ENCODE peak calls at places on chromosomes 13 and 19, in ten cellular contexts. N is thoracic aorta, Y is AG10803, S is endothelial cell, G is GM20000, K is suprapubic skin, U is GM23338, L is astrocyte, C is nephron progenitor cell, X is ascending aorta. I is an unnamed sample.

GRCh38 chr19:18985257-18985656 is 44.2 kb upstream of the HOMER3 start:
- DNase-seq in L (no peak), G (no peak), X (no peak), Y (no peak), S (peak), K (no peak), C (no peak), N (no peak), U (no peak), I (no peak)

GRCh38 chr13:113974304-113975281 is 717 bp upstream of the C13orf46 start:
- DNase-seq in X (no peak), G (no peak), L (no peak), C (no peak), S (no peak), N (peak), K (no peak), U (no peak), Y (no peak), I (no peak)

GRCh38 chr19:33758541-33759013 is 38.1 kb upstream of the KCTD15 start:
- DNase-seq in G (no peak), L (no peak), U (no peak), N (no peak), K (no peak), X (no peak), Y (no peak), C (no peak), S (no peak), I (peak)

GRCh38 chr19:7748756-7749155 is 1.4 kb upstream of the CD209 start:
- DNase-seq in U (peak), G (no peak), L (no peak), X (no peak), S (no peak), N (no peak), Y (no peak), K (no peak), C (no peak), I (peak)

GRCh38 chr13:23634897-23635296 is 64.7 kb downstream of the TNFRSF19 start:
- DNase-seq in L (no peak), N (no peak), C (no peak), S (no peak), G (no peak), K (no peak), Y (no peak), X (no peak), U (peak), I (no peak)

GRCh38 chr19:12969292-12969988 is at the start of gene DAND5:
- DNase-seq in L (no peak), S (no peak), N (no peak), G (no peak), Y (no peak), X (no peak), C (no peak), U (peak), K (no peak), I (no peak)

GRCh38 chr13:40247845-40248244 is 418.6 kb downstream of the FOXO1 start:
- DNase-seq in Y (no peak), K (no peak), C (no peak), N (no peak), L (no peak), G (no peak), U (no peak), X (no peak), S (no peak), I (no peak)

GRCh38 chr13:110676057-110676510 is 29.8 kb downstream of the CARS2 start:
- DNase-seq in L (no peak), G (peak), X (no peak), Y (no peak), S (no peak), C (no peak), K (no peak), U (no peak), N (no peak), I (no peak)

GRCh38 chr19:50838239-50838638 is 4.9 kb upstream of the KLK15 start:
- DNase-seq in C (no peak), S (no peak), G (peak), X (no peak), N (no peak), L (no peak), U (peak), K (no peak), Y (no peak), I (no peak)

GRCh38 chr13:21061077-21061945 is at the start of gene LATS2:
- DNase-seq in K (peak), L (peak), U (peak), Y (peak), G (peak), N (peak), C (peak), X (peak), S (peak), I (peak)

GRCh38 chr19:38021356-38021755 is 114.3 kb downstream of the SIPA1L3 start:
- DNase-seq in S (no peak), N (no peak), L (no peak), G (no peak), U (no peak), C (no peak), X (no peak), Y (no peak), K (no peak), I (peak)

GRCh38 chr19:44344255-44344654 is 12.2 kb downstream of the ZNF112 start:
- DNase-seq in G (no peak), S (no peak), U (no peak), Y (no peak), N (no peak), K (no peak), L (no peak), C (no peak), X (no peak), I (no peak)

GRCh38 chr13:84649853-84650252 is 767.6 kb upstream of the SLITRK1 start:
- DNase-seq in G (no peak), X (no peak), C (no peak), N (no peak), K (no peak), U (no peak), S (no peak), Y (peak), L (no peak), I (peak)

GRCh38 chr13:30872685-30873443 is 33.2 kb upstream of the MEDAG start:
- DNase-seq in L (peak), U (peak), K (no peak), S (peak), C (no peak), G (no peak), Y (peak), X (peak), N (no peak), I (peak)

GRCh38 chr19:28051047-28051446 is 1161.9 kb downstream of the UQCRFS1 start:
- DNase-seq in Y (no peak), K (no peak), S (no peak), X (no peak), U (no peak), L (no peak), G (no peak), C (no peak), N (no peak), I (no peak)

GRCh38 chr19:53865918-53866696 is 1.6 kb upstream of the MYADM start:
- DNase-seq in L (no peak), U (peak), X (no peak), G (peak), K (peak), S (peak), Y (peak), C (peak), N (no peak), I (peak)

GRCh38 chr13:28268800-28269223 is 130.5 kb downstream of the PAN3 start:
- DNase-seq in U (no peak), N (no peak), G (peak), L (no peak), C (no peak), K (no peak), X (no peak), S (no peak), Y (no peak), I (no peak)

GRCh38 chr19:20482721-20483120 is 82.9 kb downstream of the ZNF737 start:
- DNase-seq in S (no peak), L (no peak), K (no peak), X (no peak), G (no peak), Y (no peak), N (no peak), U (peak), C (no peak), I (no peak)

GRCh38 chr13:92838786-92839185 is 387.8 kb upstream of the GPC6 start:
- DNase-seq in Y (peak), L (peak), C (no peak), N (no peak), U (no peak), G (no peak), K (no peak), S (no peak), X (no peak), I (peak)

GRCh38 chr19:19250196-19250801 is 22.8 kb downstream of the TM6SF2 start:
- DNase-seq in C (no peak), K (no peak), Y (no peak), L (no peak), G (no peak), X (no peak), N (no peak), S (no peak), U (no peak), I (no peak)

DNA sequence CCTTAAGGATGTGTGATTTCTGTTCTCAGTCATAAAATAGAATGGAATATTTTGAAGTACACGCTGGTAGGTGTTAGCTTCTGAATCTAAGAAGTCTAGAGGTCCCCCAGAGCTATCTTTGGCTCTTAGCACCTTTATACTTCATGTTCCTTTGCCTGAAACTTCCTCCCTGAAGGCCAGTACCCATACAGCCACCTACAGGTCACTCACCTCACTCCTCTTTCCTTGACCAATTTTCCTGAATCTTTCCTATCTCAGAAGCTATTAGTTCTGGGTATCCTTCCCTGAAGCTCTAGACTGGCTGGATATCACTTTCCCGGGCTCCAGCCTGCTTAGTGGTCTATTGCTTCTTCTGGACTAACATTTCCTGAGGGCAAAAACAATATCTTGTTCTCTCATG is 93.4 kb upstream of the EDNRB start:
- DNase-seq in X (no peak), G (no peak), L (no peak), N (no peak), K (no peak), S (no peak), Y (no peak), U (no peak), C (no peak), I (no peak)
- TF ChIP-seq CTCF in X (no peak), G (no peak), L (no peak), N (no peak), K (no peak), S (no peak), Y (no peak), U (peak), C (no peak), I (no peak)

GRCh38 chr13:90238433-90238832 is 1109.1 kb upstream of the MIR17HG start:
- DNase-seq in Y (no peak), C (no peak), U (peak), S (no peak), G (no peak), L (peak), N (no peak), K (no peak), X (no peak), I (no peak)

GRCh38 chr13:90237852-90238251 is 1109.6 kb upstream of the MIR17HG start:
- DNase-seq in K (no peak), C (no peak), G (no peak), Y (no peak), S (no peak), L (no peak), X (no peak), N (no peak), U (no peak), I (no peak)

GRCh38 chr13:90230311-90230710 is 1117.2 kb upstream of the MIR17HG start:
- DNase-seq in C (no peak), S (no peak), X (no peak), U (no peak), Y (no peak), L (no peak), N (no peak), G (no peak), K (no peak), I (no peak)

GRCh38 chr13:90232291-90232690 is 1115.2 kb upstream of the MIR17HG start:
- DNase-seq in C (no peak), L (no peak), X (no peak), U (peak), N (no peak), K (no peak), G (no peak), S (no peak), Y (no peak), I (no peak)

DNA sequence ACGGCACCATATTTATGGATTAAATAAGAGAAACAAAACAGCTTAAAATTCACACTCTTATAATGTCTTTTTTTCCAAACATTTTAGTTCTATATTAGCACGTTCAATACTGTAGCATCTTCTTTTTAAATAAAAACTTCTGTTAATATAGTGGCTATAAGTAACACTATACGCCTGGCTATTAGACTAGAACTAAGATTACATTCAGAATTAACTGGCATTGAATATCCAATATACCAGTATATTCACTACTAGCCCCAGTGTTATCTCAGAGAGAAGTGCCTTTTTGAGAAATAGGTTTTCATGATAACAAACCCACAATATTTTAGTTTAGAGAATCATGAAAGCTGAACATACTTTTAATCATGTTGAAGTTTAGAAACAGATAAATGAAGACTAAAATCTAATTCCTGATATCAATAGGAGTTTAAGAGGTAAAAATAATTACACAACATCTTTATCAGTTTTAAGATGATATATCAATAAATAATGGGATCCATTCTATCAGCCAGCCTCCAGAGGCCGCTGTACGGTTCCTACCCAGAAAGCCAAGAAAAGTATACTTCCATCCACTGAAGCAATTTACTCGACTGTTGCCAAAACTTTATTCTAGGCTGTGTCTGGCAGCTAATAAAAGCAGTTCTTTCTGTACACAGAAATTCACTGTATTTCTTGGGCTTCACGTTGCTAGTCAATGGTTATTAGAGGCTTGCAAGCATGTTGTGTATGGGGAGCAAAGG is 1113.4 kb upstream of the MIR17HG start:
- DNase-seq in S (no peak), N (no peak), L (no peak), G (no peak), K (no peak), C (no peak), X (no peak), Y (peak), U (no peak), I (no peak)
- TF ChIP-seq CTCF in S (no peak), N (no peak), L (no peak), G (no peak), K (no peak), C (no peak), X (no peak), Y (peak), U (peak), I (no peak)

DNA sequence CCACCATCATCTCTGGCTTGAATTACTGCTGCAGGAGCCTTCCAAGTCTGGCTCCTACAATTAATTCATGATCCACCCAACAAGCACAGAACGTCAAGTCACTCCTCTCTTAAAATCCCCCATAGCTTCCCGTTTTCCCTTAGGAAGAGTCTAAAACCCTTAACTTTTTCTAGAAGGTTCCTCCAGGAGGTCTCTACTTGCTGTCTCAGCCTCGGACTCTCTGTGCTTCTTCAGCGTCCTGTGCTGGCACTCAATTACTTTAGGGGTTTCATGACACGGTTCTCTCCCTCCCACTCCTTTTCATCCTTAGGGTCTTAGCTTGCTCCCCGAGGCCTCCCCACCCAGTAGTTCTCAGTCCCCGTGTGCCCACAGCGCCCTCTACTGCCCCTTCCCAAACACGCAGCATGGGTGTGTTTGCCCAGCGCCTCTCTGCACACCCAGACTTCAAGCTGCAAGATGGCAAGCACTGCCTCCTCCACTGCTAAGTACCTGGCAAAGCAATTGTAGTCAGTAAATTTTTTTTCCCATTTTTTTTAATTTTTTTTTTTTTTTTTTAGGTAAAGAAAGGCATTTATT is 25.8 kb upstream of the MAP3K10 start:
- DNase-seq in K (peak), G (peak), N (no peak), U (peak), X (no peak), C (peak), Y (peak), S (peak), L (no peak), I (no peak)
- TF ChIP-seq CTCF in K (peak), G (peak), N (no peak), U (peak), X (no peak), C (peak), Y (peak), S (peak), L (peak), I (peak)

GRCh38 chr19:3537438-3538240 is 1.3 kb upstream of the TEKTIP1 start:
- DNase-seq in Y (no peak), N (no peak), X (no peak), C (no peak), G (no peak), U (no peak), S (no peak), K (peak), L (no peak), I (no peak)

GRCh38 chr19:3539743-3540118 is 757 bp downstream of the TEKTIP1 start:
- DNase-seq in K (no peak), G (no peak), U (no peak), X (no peak), C (no peak), L (no peak), S (no peak), Y (no peak), N (no peak), I (no peak)

GRCh38 chr19:3538965-3539742 is at the start of gene TEKTIP1:
- DNase-seq in S (no peak), Y (no peak), U (peak), G (no peak), K (no peak), C (peak), N (no peak), L (no peak), X (no peak), I (no peak)

GRCh38 chr19:3537101-3537437 is 1.9 kb upstream of the TEKTIP1 start:
- DNase-seq in Y (no peak), S (no peak), L (no peak), C (no peak), K (peak), G (no peak), X (no peak), N (no peak), U (no peak), I (no peak)

GRCh38 chr19:3538258-3538929 is 580 bp upstream of the TEKTIP1 start:
- DNase-seq in S (no peak), L (no peak), X (no peak), C (no peak), U (no peak), G (no peak), Y (no peak), N (no peak), K (no peak), I (no peak)
- TF ChIP-seq CTCF in S (no peak), L (no peak), X (no peak), C (no peak), U (peak), G (no peak), Y (no peak), N (no peak), K (no peak), I (no peak)

GRCh38 chr19:45913874-45914830 is at the start of gene NANOS2:
- DNase-seq in L (no peak), Y (no peak), G (no peak), S (peak), N (no peak), K (no peak), C (peak), U (peak), X (no peak), I (no peak)
- TF ChIP-seq CTCF in L (no peak), Y (no peak), G (no peak), S (no peak), N (no peak), K (no peak), C (peak), U (peak), X (no peak), I (no peak)

GRCh38 chr19:1647664-1648155 is 4.7 kb downstream of the TCF3 start:
- DNase-seq in U (no peak), Y (no peak), C (no peak), L (no peak), G (peak), X (no peak), S (no peak), N (no peak), K (no peak), I (no peak)

GRCh38 chr19:1649706-1650626 is 2.4 kb downstream of the TCF3 start:
- DNase-seq in C (no peak), L (no peak), Y (no peak), X (no peak), K (no peak), S (no peak), N (no peak), G (no peak), U (no peak), I (no peak)

GRCh38 chr19:1650627-1651009 is 1.8 kb downstream of the TCF3 start:
- DNase-seq in C (no peak), Y (no peak), L (no peak), X (no peak), U (peak), G (no peak), S (no peak), N (no peak), K (no peak), I (peak)

GRCh38 chr19:1648156-1648925 is 4.1 kb downstream of the TCF3 start:
- DNase-seq in C (no peak), X (no peak), G (peak), N (no peak), S (no peak), Y (no peak), K (no peak), L (no peak), U (no peak), I (no peak)

GRCh38 chr19:1648926-1649541 is 3.4 kb downstream of the TCF3 start:
- DNase-seq in K (no peak), C (no peak), G (no peak), X (no peak), U (no peak), S (no peak), N (no peak), L (no peak), Y (no peak), I (no peak)
- TF ChIP-seq CTCF in K (no peak), C (no peak), G (peak), X (no peak), U (no peak), S (no peak), N (no peak), L (no peak), Y (no peak), I (no peak)

GRCh38 chr19:4201798-4202197 is 19.3 kb downstream of the ANKRD24 start:
- DNase-seq in N (no peak), S (no peak), C (no peak), X (no peak), G (no peak), K (no peak), L (no peak), U (no peak), Y (no peak), I (no peak)

GRCh38 chr19:4197625-4198466 is 15.4 kb downstream of the ANKRD24 start:
- DNase-seq in K (no peak), N (no peak), L (no peak), S (peak), Y (peak), C (peak), G (peak), X (no peak), U (peak), I (no peak)

GRCh38 chr19:4198467-4199126 is 16.1 kb downstream of the ANKRD24 start:
- DNase-seq in X (no peak), G (no peak), C (no peak), K (no peak), S (no peak), Y (no peak), N (no peak), U (peak), L (no peak), I (no peak)

GRCh38 chr19:4200940-4201542 is 18.6 kb downstream of the ANKRD24 start:
- DNase-seq in G (no peak), S (no peak), N (no peak), X (no peak), Y (no peak), L (no peak), C (no peak), U (no peak), K (no peak), I (no peak)

GRCh38 chr19:4199699-4200293 is 17.3 kb downstream of the ANKRD24 start:
- DNase-seq in L (no peak), U (peak), N (no peak), X (no peak), S (no peak), Y (no peak), G (no peak), K (no peak), C (no peak), I (no peak)
- TF ChIP-seq CTCF in L (no peak), U (peak), N (no peak), X (no peak), S (no peak), Y (no peak), G (no peak), K (no peak), C (peak), I (no peak)

DNA sequence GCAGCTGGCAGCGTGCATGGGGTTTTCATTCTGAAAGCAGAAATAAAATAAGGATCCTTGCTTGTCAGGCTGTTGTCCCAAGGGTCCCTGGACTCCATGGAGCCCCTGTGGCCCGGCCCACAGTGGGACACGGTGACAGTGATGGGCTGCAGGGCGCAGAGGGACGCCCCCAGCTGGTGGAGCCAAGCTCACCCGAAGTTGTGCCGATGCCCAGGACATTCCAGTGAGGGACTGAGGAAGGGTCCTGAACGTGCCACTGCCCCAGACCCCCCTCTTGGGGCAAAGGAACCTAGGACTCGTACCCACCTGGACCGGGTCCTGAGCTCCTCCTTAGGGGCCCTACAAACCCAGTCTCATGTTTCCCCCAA is 35.0 kb downstream of the MYO9B start:
- DNase-seq in N (no peak), U (no peak), G (no peak), C (no peak), K (no peak), Y (no peak), L (no peak), S (no peak), X (no peak), I (no peak)
- TF ChIP-seq CTCF in N (no peak), U (peak), G (no peak), C (no peak), K (no peak), Y (no peak), L (no peak), S (no peak), X (no peak), I (no peak)

I was measured in IMR-90.